ENCODE peak calls at places on chromosomes 1 and 21, in six cellular contexts. U, G, A, V, I and S are unnamed samples.

GRCh38 chr1:6870086-6870485 is 84.8 kb downstream of the CAMTA1 start:
- DNase-seq in U (no peak), G (no peak), A (no peak), V (no peak), I (no peak), S (no peak)

GRCh38 chr1:115112496-115113375 is 23.4 kb upstream of the TSPAN2 start:
- DNase-seq in U (no peak), G (peak), A (peak), V (no peak), I (peak), S (peak)

GRCh38 chr1:208036177-208036808 is 125.4 kb upstream of the CD34 start:
- DNase-seq in U (peak), G (peak), A (no peak), V (no peak), I (no peak), S (no peak)

GRCh38 chr1:98260421-98260820 is 339.6 kb upstream of the DPYD start:
- DNase-seq in U (no peak), G (no peak), A (no peak), V (no peak), I (no peak), S (no peak)

GRCh38 chr1:247440001-247440620 is 17.8 kb downstream of the OR2B11 start:
- DNase-seq in U (no peak), G (no peak), A (no peak), V (no peak), I (no peak), S (no peak)

GRCh38 chr21:37800122-37800455 is 116.2 kb downstream of the KCNJ6 start:
- DNase-seq in U (no peak), G (no peak), A (no peak), V (no peak), I (no peak), S (no peak)

GRCh38 chr21:28769683-28770082 is 223.0 kb downstream of the LTN1 start:
- DNase-seq in U (no peak), G (no peak), A (no peak), V (no peak), I (no peak), S (no peak)

GRCh38 chr1:84141177-84142003 is 2.7 kb upstream of the PRKACB start:
- DNase-seq in U (no peak), G (no peak), A (no peak), V (no peak), I (no peak), S (no peak)

GRCh38 chr1:109948285-109948630 is 36.3 kb upstream of the AHCYL1 start:
- DNase-seq in U (no peak), G (no peak), A (no peak), V (no peak), I (no peak), S (no peak)

GRCh38 chr1:182446033-182446669 is 3.8 kb upstream of the RGSL1 start:
- DNase-seq in U (peak), G (peak), A (peak), V (no peak), I (no peak), S (no peak)

GRCh38 chr21:37139902-37140301 is 66.8 kb downstream of the TTC3 start:
- DNase-seq in U (peak), G (peak), A (no peak), V (no peak), I (no peak), S (no peak)

GRCh38 chr21:16496594-16496993 is 766.8 kb downstream of the USP25 start:
- DNase-seq in U (no peak), G (no peak), A (no peak), V (no peak), I (no peak), S (no peak)

GRCh38 chr1:157249326-157249725 is 111.1 kb upstream of the ETV3 start:
- DNase-seq in U (no peak), G (no peak), A (no peak), V (no peak), I (no peak), S (no peak)

GRCh38 chr1:54808443-54809207 is 7.5 kb upstream of the TTC22 start:
- DNase-seq in U (no peak), G (peak), A (no peak), V (no peak), I (no peak), S (no peak)

GRCh38 chr1:245234217-245235120 is 79.7 kb downstream of the KIF26B start:
- DNase-seq in U (peak), G (peak), A (no peak), V (no peak), I (no peak), S (no peak)

GRCh38 chr1:209758360-209758759 is 2.5 kb downstream of the TRAF3IP3 start:
- DNase-seq in U (no peak), G (no peak), A (no peak), V (no peak), I (no peak), S (no peak)

GRCh38 chr1:97451422-97451821 is 469.4 kb downstream of the DPYD start:
- DNase-seq in U (no peak), G (no peak), A (no peak), V (no peak), I (no peak), S (no peak)

GRCh38 chr1:175904808-175905207 is 161.4 kb upstream of the TNR start:
- DNase-seq in U (no peak), G (peak), A (no peak), V (no peak), I (no peak), S (no peak)

GRCh38 chr1:62037274-62037673 is 157.4 kb upstream of the L1TD1 start:
- DNase-seq in U (no peak), G (no peak), A (no peak), V (no peak), I (no peak), S (no peak)

GRCh38 chr21:43467785-43468184 is 40.9 kb upstream of the SIK1 start:
- DNase-seq in U (peak), G (no peak), A (no peak), V (no peak), I (peak), S (no peak)

GRCh38 chr1:2470290-2471158 is 5.6 kb upstream of the PLCH2 start:
- DNase-seq in U (no peak), G (no peak), A (no peak), V (no peak), I (no peak), S (no peak)

GRCh38 chr1:198849108-198849507 is 210.3 kb downstream of the PTPRC start:
- DNase-seq in U (no peak), G (peak), A (no peak), V (no peak), I (no peak), S (no peak)

GRCh38 chr21:46459356-46460112 is 843 bp downstream of the DIP2A start:
- DNase-seq in U (peak), G (peak), A (peak), V (peak), I (peak), S (no peak)

GRCh38 chr1:45230537-45230936 is 24.1 kb upstream of the ZSWIM5 start:
- DNase-seq in U (no peak), G (peak), A (no peak), V (no peak), I (no peak), S (no peak)

GRCh38 chr1:113192242-113192641 is 119.2 kb downstream of the LRIG2 start:
- DNase-seq in U (no peak), G (no peak), A (no peak), V (no peak), I (no peak), S (no peak)

GRCh38 chr1:204106825-204107224 is 33.9 kb downstream of the SOX13 start:
- DNase-seq in U (no peak), G (no peak), A (no peak), V (no peak), I (no peak), S (no peak)

GRCh38 chr1:204104331-204105222 is 31.7 kb downstream of the SOX13 start:
- DNase-seq in U (peak), G (no peak), A (no peak), V (peak), I (peak), S (no peak)

GRCh38 chr1:204108312-204109141 is 35.6 kb downstream of the SOX13 start:
- DNase-seq in U (no peak), G (peak), A (no peak), V (peak), I (no peak), S (no peak)

GRCh38 chr1:204110894-204111633 is 38.1 kb downstream of the SOX13 start:
- DNase-seq in U (no peak), G (peak), A (no peak), V (peak), I (no peak), S (no peak)

DNA sequence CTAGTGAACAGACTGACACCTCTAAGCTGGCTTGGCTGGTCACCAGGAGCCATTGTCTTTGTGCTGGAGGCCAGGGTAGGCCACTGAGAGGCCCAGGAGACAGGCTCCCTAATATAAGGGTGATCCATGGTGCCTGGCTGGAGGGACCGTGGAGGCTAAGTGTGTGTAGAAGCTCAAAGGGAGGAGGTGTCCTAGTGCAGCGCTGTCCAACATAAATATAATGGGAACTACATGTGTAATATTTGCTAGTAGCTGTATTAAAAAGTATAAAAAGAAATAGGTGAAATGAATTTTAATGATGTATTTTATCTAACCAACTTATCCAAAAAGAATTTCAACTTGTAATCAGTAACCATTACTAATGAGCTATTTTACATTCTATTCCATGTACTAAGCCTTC is 35.0 kb downstream of the SOX13 start:
- DNase-seq in U (no peak), G (no peak), A (no peak), V (no peak), I (no peak), S (no peak)
- H3K27ac ChIP-seq in U (no peak), G (no peak), A (no peak), V (peak), I (peak), S (no peak)

GRCh38 chr1:244163861-244164562 is 112.9 kb downstream of the ZBTB18 start:
- DNase-seq in U (peak), G (peak), A (no peak), V (no peak), I (peak), S (no peak)
- H3K27ac ChIP-seq in U (peak), G (peak), A (no peak), V (peak), I (peak), S (no peak)

GRCh38 chr1:193109619-193110018 is 4.4 kb upstream of the GLRX2 start:
- DNase-seq in U (no peak), G (no peak), A (no peak), V (no peak), I (no peak), S (no peak)

GRCh38 chr1:193110246-193110645 is 5.0 kb upstream of the GLRX2 start:
- DNase-seq in U (no peak), G (no peak), A (no peak), V (no peak), I (no peak), S (no peak)

GRCh38 chr1:193108471-193108870 is 3.3 kb upstream of the GLRX2 start:
- DNase-seq in U (no peak), G (no peak), A (no peak), V (no peak), I (no peak), S (no peak)

GRCh38 chr1:193111641-193112090 is 6.5 kb upstream of the GLRX2 start:
- DNase-seq in U (peak), G (peak), A (no peak), V (no peak), I (peak), S (no peak)

DNA sequence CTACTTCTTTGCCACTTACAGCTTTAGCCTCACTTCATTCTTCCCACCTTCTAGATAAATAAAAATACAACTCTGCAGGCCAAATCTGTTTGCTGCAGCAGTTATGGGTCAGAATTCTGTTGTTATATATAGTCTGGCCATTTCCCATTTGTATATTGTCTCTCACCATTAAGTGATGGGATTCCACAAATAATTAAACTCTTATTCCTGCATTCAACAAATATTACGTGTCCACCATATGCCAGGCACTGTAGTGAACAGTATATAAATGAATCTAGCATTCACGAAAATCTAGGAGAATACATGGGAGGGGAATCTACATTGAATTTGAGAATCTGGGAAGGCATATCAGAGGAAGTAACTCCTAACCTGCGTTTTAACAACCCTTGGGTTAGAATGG is 5.7 kb upstream of the GLRX2 start:
- DNase-seq in U (no peak), G (no peak), A (no peak), V (no peak), I (no peak), S (no peak)
- H3K27ac ChIP-seq in U (peak), G (no peak), A (no peak), V (no peak), I (no peak), S (no peak)

GRCh38 chr1:19010503-19010902 is 54.0 kb upstream of the IFFO2 start:
- DNase-seq in U (no peak), G (no peak), A (no peak), V (no peak), I (no peak), S (no peak)
- H3K27ac ChIP-seq in U (peak), G (peak), A (no peak), V (no peak), I (no peak), S (no peak)

GRCh38 chr1:240500681-240501080 is 111.3 kb downstream of the GREM2 start:
- DNase-seq in U (no peak), G (no peak), A (no peak), V (no peak), I (no peak), S (no peak)
- H3K27ac ChIP-seq in U (no peak), G (no peak), A (no peak), V (no peak), I (no peak), S (no peak)